ENCODE peak calls at places on chromosomes 2 and 18, in four cellular contexts. I is HepG2, G is K562, J is A549. Y is an unnamed sample.

GRCh38 chr2:127593228-127594115 is 52.5 kb upstream of the GPR17 start:
- DNase-seq in J (no peak), I (no peak), G (no peak), Y (no peak)

GRCh38 chr2:112579280-112579679 is 5.1 kb upstream of the CHCHD5 start:
- DNase-seq in J (no peak), I (no peak), G (no peak), Y (no peak)

GRCh38 chr2:28080911-28081310 is 190.4 kb downstream of the BABAM2 start:
- DNase-seq in I (no peak), G (no peak), J (no peak), Y (no peak)

GRCh38 chr2:230134496-230135073 is 65.9 kb upstream of the SLC16A14 start:
- DNase-seq in G (peak), J (no peak), I (no peak), Y (no peak)

GRCh38 chr18:13381907-13382682 is 163.5 kb downstream of the LDLRAD4 start:
- DNase-seq in I (no peak), J (no peak), G (no peak), Y (no peak)

GRCh38 chr2:60872510-60872928 is 8.9 kb upstream of the REL start:
- DNase-seq in J (no peak), G (no peak), I (no peak), Y (no peak)

GRCh38 chr2:180385601-180386201 is 378.6 kb upstream of the CWC22 start:
- DNase-seq in I (no peak), G (no peak), J (no peak), Y (no peak)

GRCh38 chr2:196448680-196449079 is 190.8 kb upstream of the CCDC150 start:
- DNase-seq in G (no peak), I (no peak), J (no peak), Y (no peak)

GRCh38 chr2:188378551-188378950 is 86.9 kb downstream of the GULP1 start:
- DNase-seq in G (no peak), I (no peak), J (no peak), Y (no peak)

GRCh38 chr2:51018145-51018544 is 13.8 kb downstream of the NRXN1 start:
- DNase-seq in I (no peak), G (no peak), J (no peak), Y (no peak)

GRCh38 chr18:80022613-80023012 is 11.6 kb upstream of the RBFA start:
- DNase-seq in I (no peak), J (no peak), G (peak), Y (no peak)

GRCh38 chr2:128513416-128514283 is 195.0 kb upstream of the HS6ST1 start:
- DNase-seq in G (no peak), I (no peak), J (no peak), Y (no peak)

GRCh38 chr2:64263315-64263714 is 119.1 kb upstream of the PELI1 start:
- DNase-seq in G (no peak), J (no peak), I (no peak), Y (no peak)

GRCh38 chr2:44543773-44544725 is 182.3 kb downstream of the CAMKMT start:
- DNase-seq in G (no peak), I (no peak), J (no peak), Y (no peak)

GRCh38 chr2:105747997-105748396 is 3.3 kb downstream of the NCK2 start:
- DNase-seq in J (no peak), G (no peak), I (no peak), Y (no peak)

GRCh38 chr2:240624011-240624949 is 1.0 kb upstream of the GPR35 start:
- DNase-seq in I (no peak), J (no peak), G (no peak), Y (peak)

GRCh38 chr18:10463741-10464140 is 9.3 kb downstream of the APCDD1 start:
- DNase-seq in G (no peak), J (no peak), I (no peak), Y (no peak)

GRCh38 chr18:23069481-23069880 is 65.8 kb upstream of the CABLES1 start:
- DNase-seq in J (no peak), I (no peak), G (no peak), Y (no peak)

GRCh38 chr2:71531522-71532047 is 78.2 kb downstream of the DYSF start:
- DNase-seq in J (peak), G (peak), I (peak), Y (no peak)

GRCh38 chr18:24138884-24139616 is at the start of gene CABYR:
- DNase-seq in I (peak), G (no peak), J (peak), Y (peak)

GRCh38 chr2:121161272-121161671 is 123.7 kb downstream of the TFCP2L1 start:
- DNase-seq in G (no peak), I (no peak), J (no peak), Y (no peak)

GRCh38 chr18:44651453-44651852 is 29.2 kb upstream of the SETBP1 start:
- DNase-seq in I (no peak), J (peak), G (peak), Y (no peak)
- TF ChIP-seq NR3C1 in I (no peak), J (no peak), G (no peak), Y (no peak)

GRCh38 chr18:2979871-2980606 is 32.9 kb downstream of the LPIN2 start:
- DNase-seq in J (no peak), G (no peak), I (no peak), Y (no peak)

GRCh38 chr18:2978626-2979025 is 34.3 kb downstream of the LPIN2 start:
- DNase-seq in I (no peak), J (peak), G (no peak), Y (no peak)

GRCh38 chr18:2981212-2981728 is 31.7 kb downstream of the LPIN2 start:
- DNase-seq in G (no peak), J (peak), I (no peak), Y (no peak)

GRCh38 chr18:2979027-2979570 is 33.8 kb downstream of the LPIN2 start:
- DNase-seq in I (no peak), G (no peak), J (no peak), Y (no peak)

DNA sequence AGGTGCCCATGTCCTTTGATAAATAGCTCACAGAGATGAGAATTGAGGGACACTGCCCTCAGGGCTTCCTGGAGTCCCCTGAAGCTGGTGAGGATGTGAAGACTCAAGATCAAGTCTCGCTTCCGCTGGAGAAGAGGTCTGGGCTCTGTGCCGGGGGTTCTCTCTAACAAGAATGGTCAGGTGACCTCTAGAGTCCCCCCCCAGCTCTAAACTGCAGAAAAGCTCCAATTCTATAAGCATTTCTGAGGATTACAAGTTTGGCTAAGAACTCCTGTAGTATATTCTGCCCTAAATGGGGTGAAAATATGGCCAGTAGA is 32.4 kb downstream of the LPIN2 start:
- DNase-seq in I (no peak), G (no peak), J (no peak), Y (no peak)
- TF ChIP-seq NR3C1 in I (no peak), G (no peak), J (no peak), Y (no peak)

DNA sequence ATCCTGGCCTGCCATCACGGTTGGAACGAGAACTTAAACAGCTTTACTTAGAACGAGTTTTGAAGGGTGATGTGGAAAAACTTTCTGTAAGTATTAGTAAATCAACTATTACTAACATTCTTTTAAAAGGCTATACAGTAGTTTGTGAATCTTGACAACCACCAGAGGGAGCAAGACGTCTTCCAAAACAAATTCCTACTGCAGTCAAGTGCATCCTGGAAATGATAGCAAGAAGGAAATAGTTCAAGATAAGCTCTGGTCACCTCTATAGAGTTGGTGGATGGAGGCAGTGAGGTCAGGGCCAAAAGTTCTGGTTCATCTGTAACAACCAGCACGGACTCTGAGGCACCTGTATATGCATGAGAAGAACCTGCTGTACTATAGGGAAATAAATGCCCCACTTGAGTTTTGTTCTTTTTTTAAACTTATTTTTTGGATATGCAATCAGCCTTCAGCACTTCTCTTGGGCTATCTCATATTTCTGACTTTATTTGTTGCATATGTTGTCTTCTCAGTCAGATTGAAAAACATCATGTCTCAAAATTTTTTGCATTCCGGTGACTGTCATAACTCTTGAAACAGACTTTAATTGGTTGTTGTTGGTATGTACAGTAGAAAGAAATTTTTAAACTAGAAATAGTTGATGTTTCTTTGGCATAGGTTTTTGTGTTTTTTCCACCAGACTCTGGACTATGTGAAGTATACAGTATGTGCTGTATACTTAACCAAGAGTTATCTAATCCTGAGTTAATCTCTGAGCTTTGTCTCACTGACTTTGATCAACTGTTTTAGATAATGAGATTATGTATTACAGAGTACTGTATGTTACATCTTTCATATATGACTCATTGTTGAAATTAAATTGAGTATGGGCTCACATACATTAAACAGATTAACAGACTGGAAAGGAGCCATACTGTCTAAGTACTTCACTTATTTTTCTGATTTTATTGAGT is 37.7 kb downstream of the ACTR2 start:
- DNase-seq in I (peak), J (peak), G (peak), Y (no peak)
- TF ChIP-seq NR3C1 in I (no peak), J (no peak), G (no peak), Y (no peak)

GRCh38 chr2:159516241-159516758 is 100.0 kb downstream of the BAZ2B start:
- DNase-seq in G (peak), J (peak), I (peak), Y (no peak)
- TF ChIP-seq NR3C1 in G (no peak), J (no peak), I (no peak), Y (no peak)

DNA sequence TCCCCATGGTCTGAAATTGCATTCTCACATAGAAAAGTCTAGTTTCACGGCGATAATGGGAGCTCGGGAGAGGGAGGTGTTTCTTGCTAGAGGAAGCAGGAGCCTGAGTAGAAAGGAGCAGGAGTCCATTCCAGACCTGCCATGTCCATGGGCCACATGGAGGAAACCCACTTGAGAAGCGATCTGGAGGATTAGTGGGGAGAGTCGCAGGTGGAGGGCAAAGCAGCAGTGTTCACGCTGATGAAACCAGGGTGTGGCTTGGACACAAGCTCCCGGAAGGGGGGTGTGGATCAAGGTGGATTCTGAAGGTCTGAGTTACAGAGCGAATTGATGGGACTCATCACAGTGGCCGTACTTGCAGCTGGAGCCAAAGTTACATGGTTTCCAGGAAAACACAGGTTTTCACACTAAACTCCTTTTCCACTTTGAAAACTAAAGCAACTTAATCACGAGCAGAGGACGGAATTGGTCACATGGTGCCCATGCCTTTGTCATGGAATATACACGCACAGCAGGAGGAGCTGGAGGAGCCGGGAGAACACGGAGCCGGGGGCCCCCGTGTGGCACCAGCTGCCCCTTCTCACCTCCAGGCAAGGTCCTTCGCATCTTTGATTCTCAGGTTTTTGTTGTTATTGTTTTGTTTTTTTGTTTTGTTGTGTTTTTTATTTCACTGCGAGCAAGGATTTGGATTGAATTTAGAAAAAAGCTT is 255.1 kb upstream of the MYT1L start:
- DNase-seq in J (no peak), I (no peak), G (no peak), Y (no peak)
- TF ChIP-seq NR3C1 in J (no peak), I (no peak), G (no peak), Y (no peak)

DNA sequence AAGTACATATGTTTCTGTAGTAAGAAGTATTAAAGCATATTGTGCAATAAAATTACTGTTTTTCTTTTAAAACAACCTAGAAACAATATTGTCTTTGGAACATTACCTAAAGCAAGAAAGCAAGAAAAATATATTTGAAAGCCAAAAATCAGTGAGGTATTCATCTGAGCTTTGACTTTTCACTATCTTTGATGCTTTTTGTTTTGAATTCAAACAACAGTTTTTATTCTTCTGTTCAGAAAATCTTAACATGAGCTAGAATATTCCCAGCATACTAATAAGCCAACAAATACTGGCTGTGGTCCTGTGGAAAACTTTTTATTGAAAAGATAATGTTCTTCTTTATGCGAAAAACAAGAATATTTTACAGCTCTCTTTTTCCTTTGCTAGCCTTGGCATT is 19.8 kb downstream of the FAM171B start:
- DNase-seq in J (no peak), G (no peak), I (no peak), Y (no peak)
- TF ChIP-seq NR3C1 in J (no peak), G (no peak), I (no peak), Y (no peak)

GRCh38 chr2:7801212-7801611 is 880.6 kb upstream of the ID2 start:
- DNase-seq in I (no peak), G (no peak), J (no peak), Y (no peak)
- TF ChIP-seq NR3C1 in I (no peak), G (no peak), J (no peak), Y (no peak)

DNA sequence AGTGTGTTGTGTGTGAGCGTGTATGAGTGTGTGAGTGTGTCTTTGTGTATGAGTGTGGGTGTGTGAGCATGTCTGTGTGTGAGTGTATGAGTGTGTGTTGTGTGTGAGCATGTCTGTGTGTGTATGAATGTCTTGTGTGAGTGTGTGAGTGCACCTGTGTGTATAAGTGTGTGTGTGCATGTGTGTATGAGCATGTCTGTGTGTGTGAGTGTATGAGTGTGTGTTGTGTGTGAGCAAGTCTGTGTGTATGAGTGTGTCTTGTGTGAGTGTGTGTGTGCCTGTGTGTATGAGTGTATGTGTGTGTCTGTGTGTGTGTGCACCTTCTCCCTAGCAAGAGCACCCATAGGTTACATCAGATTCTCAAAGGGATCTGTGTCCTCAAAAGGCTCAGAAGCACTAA is 28.5 kb upstream of the TNS1 start:
- DNase-seq in I (no peak), J (no peak), G (no peak), Y (no peak)
- TF ChIP-seq NR3C1 in I (no peak), J (no peak), G (no peak), Y (no peak)

GRCh38 chr18:58567453-58568196 is 61.3 kb downstream of the ALPK2 start:
- DNase-seq in I (peak), J (peak), G (no peak), Y (no peak)
- TF ChIP-seq NR3C1 in I (no peak), J (no peak), G (no peak), Y (no peak)

GRCh38 chr2:123791716-123792115 is 233.4 kb upstream of the CNTNAP5 start:
- DNase-seq in J (no peak), G (no peak), I (no peak), Y (no peak)
- TF ChIP-seq NR3C1 in J (no peak), G (no peak), I (no peak), Y (no peak)

Y was measured in WTC11.